ENCODE peak calls at places on chromosomes 12 and 14, in seven cellular contexts. F is AG04450, Y is lung, A is MM.1S, K is GM06990, J is IMR-90, Z is suprapubic skin. G is an unnamed sample. For H3K27me3, the result is how much of the 10 kb centered on the place peaks cover.

GRCh38 chr12:93089805-93090569 is 160.9 kb upstream of the EEA1 start:
- DNase-seq in A (no peak), Y (no peak), J (peak), F (peak), K (no peak), Z (no peak), G (peak)

GRCh38 chr14:33515899-33516298 is 435.0 kb downstream of the EGLN3 start:
- DNase-seq in F (no peak), A (no peak), Z (no peak), Y (no peak), K (no peak), J (no peak), G (no peak)

GRCh38 chr12:130559806-130560205 is 156.3 kb downstream of the RIMBP2 start:
- DNase-seq in J (no peak), K (no peak), Y (no peak), F (no peak), A (no peak), Z (no peak), G (no peak)

GRCh38 chr12:124007356-124007755 is 34.3 kb downstream of the ZNF664 start:
- DNase-seq in A (no peak), Y (no peak), Z (no peak), F (no peak), K (no peak), J (no peak), G (no peak)

GRCh38 chr12:98909749-98910148 is 264.7 kb downstream of the APAF1 start:
- DNase-seq in Z (no peak), K (no peak), F (no peak), J (no peak), Y (no peak), A (no peak), G (no peak)

GRCh38 chr12:106018286-106018685 is 120.5 kb downstream of the NUAK1 start:
- DNase-seq in J (no peak), Y (no peak), Z (no peak), A (no peak), K (no peak), F (no peak), G (no peak)

GRCh38 chr12:97148941-97149559 is 242.0 kb downstream of the NEDD1 start:
- DNase-seq in Y (peak), J (peak), K (peak), Z (no peak), A (peak), F (no peak), G (no peak)

GRCh38 chr14:83975435-83976222 is 1554.3 kb upstream of the FLRT2 start:
- DNase-seq in A (no peak), Y (no peak), F (no peak), Z (no peak), K (no peak), J (peak), G (no peak)

GRCh38 chr14:60161176-60162107 is 3.8 kb downstream of the DHRS7 start:
- DNase-seq in Z (no peak), K (no peak), A (no peak), F (no peak), Y (no peak), J (peak), G (no peak)

GRCh38 chr14:71551291-71551955 is 380.8 kb upstream of the RGS6 start:
- DNase-seq in J (peak), F (peak), Z (no peak), A (no peak), Y (no peak), K (no peak), G (peak)

GRCh38 chr14:30153662-30154061 is 226.0 kb upstream of the PRKD1 start:
- DNase-seq in K (no peak), F (no peak), A (no peak), Y (no peak), Z (no peak), J (no peak), G (no peak)

GRCh38 chr12:30448038-30448437 is 247.6 kb downstream of the IPO8 start:
- DNase-seq in K (no peak), J (no peak), A (no peak), Z (no peak), F (no peak), Y (no peak), G (no peak)

GRCh38 chr12:88308825-88309224 is 166.7 kb downstream of the TMTC3 start:
- DNase-seq in J (peak), Y (no peak), F (peak), Z (no peak), K (no peak), A (no peak), G (peak)

GRCh38 chr12:67994046-67994445 is 4.8 kb downstream of the IFNG-AS1 start:
- DNase-seq in K (no peak), J (no peak), Y (no peak), F (no peak), Z (no peak), A (no peak), G (no peak)

GRCh38 chr14:22977684-22978486 is 4.5 kb downstream of the AJUBA start:
- DNase-seq in F (no peak), A (no peak), Y (peak), J (peak), K (no peak), Z (no peak), G (no peak)

GRCh38 chr14:22978487-22978837 is 3.9 kb downstream of the AJUBA start:
- DNase-seq in A (no peak), Y (no peak), K (no peak), F (no peak), Z (no peak), J (no peak), G (no peak)

GRCh38 chr14:22976620-22977433 is 5.5 kb downstream of the AJUBA start:
- DNase-seq in A (no peak), Z (no peak), K (no peak), J (peak), F (no peak), Y (peak), G (no peak)

GRCh38 chr14:22978873-22979671 is 3.3 kb downstream of the AJUBA start:
- DNase-seq in F (no peak), Y (no peak), J (no peak), A (no peak), Z (peak), K (no peak), G (no peak)

DNA sequence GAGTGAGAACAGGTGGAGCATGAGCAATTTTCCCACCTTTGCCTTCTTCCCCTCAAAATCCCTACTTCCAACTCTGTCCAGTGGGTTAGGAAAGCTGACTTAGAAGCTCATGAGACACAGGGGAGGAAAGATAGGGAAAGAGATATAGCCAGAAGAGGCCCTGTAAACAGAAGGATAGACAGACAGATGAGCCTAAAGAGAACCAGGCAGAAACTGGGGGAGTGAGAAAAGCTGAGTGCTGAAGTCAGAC is 5.0 kb downstream of the AJUBA start:
- DNase-seq in Z (no peak), F (no peak), K (no peak), J (no peak), Y (no peak), A (no peak), G (no peak)
- H3K4me3 ChIP-seq in Z (no peak), F (peak), K (no peak), J (no peak), Y (no peak), A (no peak), G (no peak)

GRCh38 chr14:103535081-103535890 is 6.3 kb downstream of the TRMT61A start:
- DNase-seq in Z (no peak), K (no peak), J (no peak), A (no peak), F (no peak), Y (no peak), G (no peak)

GRCh38 chr14:103535891-103536565 is 7.0 kb downstream of the TRMT61A start:
- DNase-seq in J (no peak), Y (no peak), Z (no peak), A (no peak), K (no peak), F (no peak), G (no peak)

GRCh38 chr14:103533999-103534575 is 5.1 kb downstream of the TRMT61A start:
- DNase-seq in Z (no peak), F (no peak), A (no peak), Y (no peak), J (no peak), K (no peak), G (no peak)

GRCh38 chr14:103533137-103533998 is 4.4 kb downstream of the TRMT61A start:
- DNase-seq in A (no peak), Y (no peak), F (no peak), J (no peak), K (no peak), Z (no peak), G (no peak)

DNA sequence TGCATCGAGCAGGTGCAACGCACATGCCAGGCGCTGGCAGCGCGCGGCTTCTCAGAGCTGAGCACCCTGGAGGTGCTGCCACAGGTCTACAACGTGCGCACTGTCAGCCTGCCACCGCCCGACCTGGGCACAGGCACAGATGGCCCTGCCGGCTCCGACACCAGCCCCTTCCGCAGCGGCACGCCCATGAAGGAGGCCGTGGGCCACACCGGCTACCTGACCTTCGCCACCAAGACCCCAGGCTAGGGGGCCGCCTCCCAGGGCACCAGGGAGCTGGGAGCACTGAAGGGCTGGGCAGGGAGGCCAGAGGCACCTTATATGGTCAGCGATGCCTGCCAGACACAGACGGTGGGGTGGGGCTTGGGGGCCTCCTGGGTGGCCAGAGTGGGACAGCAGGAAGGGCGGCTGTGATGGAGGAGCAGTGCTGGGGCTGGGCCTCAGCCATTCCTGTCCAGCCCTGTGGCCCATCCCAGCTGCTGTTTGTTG is 5.6 kb downstream of the TRMT61A start:
- DNase-seq in Z (no peak), K (no peak), J (no peak), F (no peak), A (no peak), Y (no peak), G (no peak)
- TF ChIP-seq CTCF in Z (no peak), K (no peak), J (no peak), F (no peak), A (no peak), Y (no peak), G (no peak)

GRCh38 chr14:104801284-104802119 is 601 bp downstream of the ZBTB42 start:
- DNase-seq in K (no peak), Y (no peak), F (no peak), A (no peak), J (no peak), Z (no peak), G (no peak)

GRCh38 chr14:104799239-104799599 is 1.7 kb upstream of the ZBTB42 start:
- DNase-seq in J (no peak), Z (no peak), Y (no peak), K (no peak), F (no peak), A (no peak), G (no peak)

GRCh38 chr14:104802120-104802912 is 1.4 kb downstream of the ZBTB42 start:
- DNase-seq in F (no peak), A (no peak), Y (no peak), Z (no peak), K (no peak), J (no peak), G (no peak)

GRCh38 chr14:104799657-104800599 is 973 bp upstream of the ZBTB42 start:
- DNase-seq in Z (peak), Y (peak), J (peak), A (peak), F (peak), K (peak), G (no peak)

GRCh38 chr14:104800600-104801283 is at the start of gene ZBTB42:
- DNase-seq in F (no peak), Y (peak), J (peak), Z (no peak), K (peak), A (peak), G (no peak)
- H3K27me3 ChIP-seq in F (under half), Y (under half), J (under half), Z (under half), K (under half), A (under half), G (under half)

GRCh38 chr14:20989464-20989786 is 355 bp upstream of the METTL17 start:
- DNase-seq in K (no peak), Z (no peak), F (no peak), A (no peak), J (no peak), Y (no peak), G (no peak)

GRCh38 chr14:20986811-20987210 is 3.0 kb upstream of the METTL17 start:
- DNase-seq in K (no peak), Y (no peak), F (peak), Z (no peak), A (no peak), J (peak), G (peak)

GRCh38 chr14:20989787-20990600 is at the start of gene METTL17:
- DNase-seq in J (peak), K (peak), F (peak), A (peak), Z (peak), Y (peak), G (peak)

DNA sequence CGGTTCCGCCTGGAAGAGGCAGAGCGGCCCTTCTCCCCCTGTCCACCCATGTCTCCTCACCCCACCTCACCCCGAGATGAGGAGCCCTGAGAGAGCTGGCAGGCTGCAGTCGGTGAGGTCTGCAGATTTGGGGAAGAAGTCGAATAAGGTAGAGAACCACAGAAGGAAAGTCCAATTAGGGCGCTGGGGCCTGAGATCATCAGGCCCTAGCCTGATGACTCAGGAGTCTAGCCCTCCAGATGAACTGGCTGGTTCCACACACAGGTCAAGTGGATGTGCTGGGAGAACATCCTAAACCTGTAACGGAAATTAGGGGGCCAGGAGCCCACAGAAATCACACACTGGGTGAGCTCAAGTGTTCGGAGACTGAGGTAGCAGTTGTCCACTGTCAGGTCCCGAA is 1.1 kb upstream of the METTL17 start:
- DNase-seq in A (no peak), J (no peak), K (no peak), F (no peak), Z (no peak), Y (no peak), G (no peak)
- H3K4me3 ChIP-seq in A (no peak), J (no peak), K (no peak), F (no peak), Z (no peak), Y (no peak), G (no peak)

GRCh38 chr14:50364792-50365191 is 31.9 kb downstream of the CDKL1 start:
- DNase-seq in A (no peak), J (no peak), Y (no peak), K (no peak), Z (no peak), F (no peak), G (no peak)
- TF ChIP-seq CTCF in A (no peak), J (no peak), Y (no peak), K (no peak), Z (no peak), F (no peak), G (no peak)

GRCh38 chr12:108360487-108360886 is 21.4 kb upstream of the CMKLR1 start:
- DNase-seq in F (no peak), K (peak), Y (no peak), J (no peak), A (no peak), Z (peak), G (no peak)

GRCh38 chr12:108356902-108357806 is 18.0 kb upstream of the CMKLR1 start:
- DNase-seq in Y (no peak), F (no peak), K (no peak), J (no peak), Z (no peak), A (no peak), G (no peak)

GRCh38 chr12:108358580-108358965 is 19.5 kb upstream of the CMKLR1 start:
- DNase-seq in Y (no peak), J (no peak), K (no peak), F (no peak), A (no peak), Z (no peak), G (no peak)

GRCh38 chr12:108357834-108358579 is 18.9 kb upstream of the CMKLR1 start:
- DNase-seq in Y (no peak), Z (no peak), K (no peak), A (no peak), J (no peak), F (no peak), G (no peak)

GRCh38 chr12:108360057-108360456 is 20.9 kb upstream of the CMKLR1 start:
- DNase-seq in Z (no peak), A (no peak), F (no peak), K (no peak), J (no peak), Y (no peak), G (no peak)
- H3K27me3 ChIP-seq in Z (under half), A (under half), F (under half), K (under half), J (under half), Y (under half), G (under half)

GRCh38 chr14:85527458-85527857 is 2.5 kb upstream of the FLRT2 start:
- DNase-seq in J (no peak), A (no peak), Y (no peak), K (no peak), Z (no peak), F (no peak), G (no peak)

GRCh38 chr14:85527006-85527405 is 2.9 kb upstream of the FLRT2 start:
- DNase-seq in K (no peak), F (no peak), Y (no peak), Z (no peak), A (no peak), J (peak), G (no peak)

GRCh38 chr14:85528882-85529585 is 910 bp upstream of the FLRT2 start:
- DNase-seq in Y (no peak), Z (no peak), A (no peak), F (no peak), K (no peak), J (peak), G (no peak)

GRCh38 chr14:85529803-85530574 is at the start of gene FLRT2:
- DNase-seq in A (no peak), J (peak), F (no peak), Z (peak), K (no peak), Y (no peak), G (no peak)

GRCh38 chr14:85528080-85528881 is 1.7 kb upstream of the FLRT2 start:
- DNase-seq in J (peak), K (no peak), Y (no peak), A (no peak), Z (no peak), F (no peak), G (peak)
- H3K4me3 ChIP-seq in J (peak), K (no peak), Y (no peak), A (no peak), Z (peak), F (peak), G (peak)